ENCODE peak calls at places on chromosomes 7 and 10, in nine cellular contexts. O is mucosa of descending colon, M is WERI-Rb-1, R is AG04450, E is stomach, I is neural crest cell, D is bronchial epithelial cell, X is RWPE1, F is foreskin keratinocyte. S is an unnamed sample.

GRCh38 chr10:22693371-22693784 is 21.0 kb downstream of the PIP4K2A start:
- DNase-seq in O (no peak), D (peak; percentile 20), R (no peak), M (no peak), X (no peak), E (no peak), F (peak; percentile 28), I (no peak), S (no peak)

GRCh38 chr7:132817844-132818427 is 241.7 kb upstream of the PLXNA4 start:
- DNase-seq in O (no peak), D (no peak), M (no peak), E (no peak), X (no peak), R (no peak), I (no peak), F (peak; percentile 7), S (no peak)

GRCh38 chr10:29345144-29345892 is 56.4 kb downstream of the LYZL1 start:
- DNase-seq in F (no peak), O (no peak), I (no peak), R (no peak), E (no peak), D (no peak), X (no peak), M (no peak), S (no peak)

GRCh38 chr7:1607686-1608085 is 37.9 kb upstream of the PSMG3 start:
- DNase-seq in F (no peak), O (no peak), X (no peak), D (no peak), R (no peak), M (peak; percentile 18), I (no peak), E (no peak), S (no peak)

GRCh38 chr7:75630549-75630948 is 108.2 kb downstream of the HIP1 start:
- DNase-seq in I (no peak), R (no peak), O (no peak), X (no peak), F (no peak), D (no peak), M (no peak), E (no peak), S (no peak)

GRCh38 chr7:139597028-139597427 is 73.5 kb downstream of the CLEC2L start:
- DNase-seq in O (no peak), F (no peak), D (no peak), R (no peak), M (no peak), I (no peak), X (no peak), E (no peak), S (no peak)

GRCh38 chr10:117972168-117972822 is 74.4 kb downstream of the RAB11FIP2 start:
- DNase-seq in I (no peak), E (no peak), X (no peak), F (no peak), O (no peak), D (no peak), R (no peak), M (peak; percentile 65), S (no peak)

GRCh38 chr10:54139819-54140428 is 661.1 kb downstream of the PCDH15 start:
- DNase-seq in O (no peak), D (no peak), X (no peak), F (no peak), I (no peak), E (no peak), R (no peak), M (no peak), S (no peak)

GRCh38 chr7:12771378-12771877 is 84.0 kb downstream of the ARL4A start:
- DNase-seq in O (no peak), X (no peak), I (peak; percentile 28), F (peak; percentile 15), R (no peak), D (no peak), M (no peak), E (no peak), S (peak; percentile 52)

GRCh38 chr10:97800474-97800873 is 28.7 kb upstream of the SFRP5 start:
- DNase-seq in D (no peak), R (no peak), X (no peak), O (no peak), F (no peak), M (no peak), I (no peak), E (no peak), S (no peak)

GRCh38 chr7:92230547-92230946 is 15.2 kb downstream of the KRIT1 start:
- DNase-seq in O (no peak), X (no peak), M (no peak), R (no peak), E (no peak), I (no peak), D (no peak), F (no peak), S (no peak)

DNA sequence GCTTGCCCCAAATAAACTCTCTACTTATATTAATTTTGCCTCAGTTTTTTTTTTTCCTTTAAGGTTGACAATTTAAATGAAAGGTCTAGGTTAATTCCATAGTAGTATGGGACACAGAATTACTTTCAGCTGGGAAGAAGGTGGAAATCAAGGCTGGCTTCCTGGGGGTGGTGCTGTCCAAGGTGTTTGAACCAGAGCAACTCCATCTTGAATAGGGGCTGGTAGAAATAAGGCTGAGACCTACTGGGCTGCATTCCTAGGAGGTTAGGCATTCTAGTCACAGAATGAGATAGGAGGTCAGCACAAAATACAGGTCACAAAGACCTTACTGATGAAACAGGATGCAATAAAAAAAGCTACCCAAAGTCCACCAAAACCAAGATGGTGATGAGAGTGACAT is 1190.8 kb upstream of the AUTS2 start:
- DNase-seq in X (no peak), M (no peak), R (no peak), I (no peak), D (no peak), O (no peak), F (no peak), E (no peak), S (no peak)
- TF ChIP-seq CTCF in X (no peak), M (no peak), R (no peak), I (no peak), D (no peak), O (no peak), F (no peak), E (no peak), S (no peak)

DNA sequence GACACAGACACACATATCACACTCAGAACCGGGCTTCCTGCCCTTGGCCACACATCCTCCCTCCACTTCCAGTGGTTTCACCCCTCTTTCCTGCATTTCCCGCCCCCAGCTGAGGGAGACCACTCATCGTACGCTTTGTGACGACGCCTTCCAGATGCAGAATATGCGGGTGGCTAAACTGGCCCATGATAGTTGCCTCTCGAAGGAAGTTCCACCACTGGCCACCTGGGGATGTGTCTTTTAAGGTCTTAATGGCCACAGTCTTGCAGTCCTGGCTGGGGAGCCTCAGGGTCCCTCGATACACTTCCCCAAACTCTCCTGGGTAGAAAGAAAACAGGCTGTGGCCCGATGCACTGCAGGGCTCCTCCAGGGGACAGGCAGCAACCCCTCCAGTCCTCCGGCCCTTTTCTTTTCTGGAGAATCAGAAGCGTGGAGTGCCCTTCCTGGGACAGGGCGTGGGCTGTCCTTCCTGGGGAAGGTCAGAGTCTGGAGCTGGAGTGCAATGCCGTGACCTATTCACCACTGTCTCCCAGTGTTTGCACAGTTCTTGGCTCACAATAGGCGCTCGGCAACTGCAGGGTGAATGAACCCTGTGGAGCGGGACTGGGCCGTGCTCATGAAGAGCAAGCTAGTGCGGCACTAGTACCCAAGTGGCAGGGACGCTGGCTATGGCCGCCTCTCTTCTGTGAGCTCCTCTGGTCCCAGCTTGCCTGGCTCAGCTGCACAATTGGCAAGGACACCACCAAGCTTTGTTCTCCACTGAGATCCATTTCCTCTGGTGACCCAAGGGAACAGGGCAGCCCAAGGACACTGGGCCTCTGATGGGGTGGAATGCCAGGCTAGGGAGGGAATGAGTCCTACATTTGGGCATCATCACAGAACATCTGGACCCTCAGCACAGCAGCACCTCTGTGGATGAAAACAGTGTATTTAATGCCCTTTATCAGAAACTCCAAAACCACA is 13.2 kb downstream of the EPHA1 start:
- DNase-seq in R (no peak), O (no peak), M (no peak), I (no peak), F (no peak), E (peak; percentile 62), X (no peak), D (no peak), S (no peak)
- TF ChIP-seq CTCF in R (peak; percentile 28), O (no peak), M (peak; percentile 15), I (peak; percentile 38), F (no peak), E (no peak), X (no peak), D (peak; percentile 10), S (peak; percentile 29)

GRCh38 chr7:70056363-70056762 is 458.1 kb downstream of the AUTS2 start:
- DNase-seq in I (no peak), R (no peak), O (no peak), M (no peak), F (no peak), X (no peak), E (no peak), D (no peak), S (no peak)

GRCh38 chr7:70053970-70054369 is 455.7 kb downstream of the AUTS2 start:
- DNase-seq in O (no peak), D (no peak), R (no peak), M (no peak), I (no peak), X (no peak), F (no peak), E (no peak), S (no peak)

GRCh38 chr7:70051726-70052125 is 453.5 kb downstream of the AUTS2 start:
- DNase-seq in D (no peak), F (no peak), I (no peak), M (no peak), R (no peak), X (no peak), O (no peak), E (no peak), S (no peak)

GRCh38 chr7:70053421-70053820 is 455.1 kb downstream of the AUTS2 start:
- DNase-seq in R (no peak), M (no peak), I (no peak), O (no peak), X (no peak), E (no peak), D (peak; percentile 4), F (no peak), S (no peak)

GRCh38 chr7:70052691-70053090 is 454.4 kb downstream of the AUTS2 start:
- DNase-seq in F (no peak), D (no peak), R (no peak), O (no peak), I (no peak), M (no peak), E (no peak), X (no peak), S (no peak)
- TF ChIP-seq CTCF in F (no peak), D (no peak), R (no peak), O (no peak), I (no peak), M (no peak), E (no peak), X (no peak), S (no peak)

DNA sequence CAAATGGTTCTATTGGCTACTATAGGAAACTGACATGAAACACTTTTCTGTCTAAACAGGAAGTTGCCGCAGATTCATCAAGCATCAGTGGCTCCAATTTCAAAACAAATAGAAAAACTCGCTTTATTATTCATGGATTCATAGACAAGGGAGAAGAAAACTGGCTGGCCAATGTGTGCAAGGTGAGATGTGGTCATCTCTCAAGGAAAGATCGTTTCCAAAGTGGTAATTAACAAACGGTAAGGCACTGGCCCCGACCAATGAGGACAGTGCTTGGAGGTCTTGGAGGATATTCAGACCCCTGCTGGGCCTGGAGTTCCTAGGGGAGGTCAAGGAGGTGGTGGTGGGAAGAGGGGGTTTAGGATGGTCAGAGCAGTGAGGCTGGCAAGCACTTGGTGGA is 2.6 kb downstream of the PNLIP start:
- DNase-seq in O (no peak), M (no peak), F (no peak), D (no peak), R (no peak), E (no peak), X (no peak), I (no peak), S (no peak)
- TF ChIP-seq CTCF in O (no peak), M (no peak), F (no peak), D (no peak), R (no peak), E (no peak), X (no peak), I (no peak), S (no peak)

S was measured in glutamatergic neuron.